ENCODE peak calls at places on chromosomes 2 and 18, in seven cellular contexts. H is NCI-H187; G is memory B cell; I is kidney tubule cell; V is NAMALWA; Y is Jurkat, Clone E6-1; A is Calu3. M is an unnamed sample.

GRCh38 chr2:151996243-151997003 is 102.4 kb downstream of the CACNB4 start:
- DNase-seq in G (no peak), A (no peak), V (no peak), I (no peak), H (no peak), Y (no peak), M (no peak)

GRCh38 chr2:66577331-66578041 is 142.6 kb downstream of the MEIS1 start:
- DNase-seq in H (no peak), V (no peak), Y (no peak), I (no peak), A (peak; percentile 23), G (no peak), M (no peak)

GRCh38 chr2:240329778-240330177 is 105.7 kb upstream of the GPC1 start:
- DNase-seq in V (no peak), H (peak; percentile 5), I (no peak), Y (no peak), A (no peak), G (no peak), M (no peak)

GRCh38 chr18:79928563-79928960 is 22.9 kb downstream of the SLC66A2 start:
- DNase-seq in G (no peak), I (no peak), V (no peak), Y (no peak), H (no peak), A (no peak), M (no peak)

GRCh38 chr2:235945608-235946140 is 222.5 kb downstream of the GBX2 start:
- DNase-seq in A (no peak), H (no peak), Y (no peak), G (no peak), V (no peak), I (no peak), M (no peak)

GRCh38 chr2:170411660-170412059 is 233.7 kb downstream of the MYO3B start:
- DNase-seq in H (no peak), I (no peak), Y (no peak), A (no peak), G (no peak), V (no peak), M (no peak)

GRCh38 chr2:189253841-189254240 is 74.3 kb upstream of the COL5A2 start:
- DNase-seq in V (no peak), A (no peak), I (peak; percentile 13), Y (no peak), G (no peak), H (no peak), M (no peak)

GRCh38 chr2:172829229-172829628 is 93.6 kb downstream of the RAPGEF4 start:
- DNase-seq in V (no peak), G (no peak), A (no peak), Y (no peak), H (no peak), I (peak; percentile 90), M (no peak)

GRCh38 chr18:62505669-62506494 is 16.9 kb upstream of the ZCCHC2 start:
- DNase-seq in A (no peak), I (peak; percentile 39), V (peak; percentile 68), Y (no peak), G (peak; percentile 19), H (no peak), M (peak; percentile 46)

GRCh38 chr2:70546376-70546775 is 7.2 kb downstream of the TGFA start:
- DNase-seq in H (no peak), A (no peak), Y (no peak), G (no peak), V (no peak), I (peak; percentile 70), M (no peak)

GRCh38 chr18:72407048-72407447 is 137.1 kb downstream of the CBLN2 start:
- DNase-seq in H (no peak), A (no peak), Y (no peak), V (no peak), G (no peak), I (no peak), M (no peak)

GRCh38 chr18:31931163-31931885 is 11.6 kb downstream of the TRAPPC8 start:
- DNase-seq in A (peak; percentile 12), V (no peak), I (peak; percentile 15), H (no peak), G (no peak), Y (no peak), M (no peak)

GRCh38 chr2:202025816-202026215 is 7.8 kb upstream of the FZD7 start:
- DNase-seq in I (peak; percentile 33), V (no peak), G (no peak), A (no peak), Y (no peak), H (no peak), M (no peak)

GRCh38 chr18:3713166-3713565 is 263.2 kb downstream of the TGIF1 start:
- DNase-seq in G (no peak), V (no peak), H (no peak), I (no peak), A (no peak), Y (no peak), M (no peak)

GRCh38 chr2:43731211-43731610 is 42.6 kb upstream of the DYNC2LI1 start:
- DNase-seq in I (no peak), V (no peak), G (no peak), A (no peak), Y (no peak), H (no peak), M (no peak)

GRCh38 chr2:229520582-229521221 is 193.7 kb downstream of the DNER start:
- DNase-seq in G (no peak), I (no peak), A (no peak), Y (no peak), V (no peak), H (no peak), M (no peak)

GRCh38 chr2:32752952-32753351 is 125.1 kb downstream of the TTC27 start:
- DNase-seq in G (no peak), Y (no peak), H (no peak), A (no peak), I (no peak), V (no peak), M (no peak)

GRCh38 chr2:24576146-24576545 is 85.1 kb downstream of the NCOA1 start:
- DNase-seq in G (no peak), Y (no peak), H (no peak), A (no peak), V (no peak), I (no peak), M (no peak)

GRCh38 chr2:212609499-212609898 is 70.9 kb upstream of the ERBB4 start:
- DNase-seq in A (no peak), Y (no peak), G (no peak), V (no peak), I (no peak), H (no peak), M (no peak)

GRCh38 chr2:12928706-12929291 is 212.1 kb downstream of the TRIB2 start:
- DNase-seq in Y (no peak), I (no peak), G (no peak), V (no peak), H (no peak), A (no peak), M (no peak)

GRCh38 chr2:204353823-204354222 is 191.5 kb upstream of the PARD3B start:
- DNase-seq in V (no peak), A (no peak), H (no peak), G (no peak), I (no peak), Y (no peak), M (no peak)

GRCh38 chr2:9813312-9814128 is 29.8 kb upstream of the TAF1B start:
- DNase-seq in I (peak; percentile 58), V (peak; percentile 74), G (peak; percentile 82), H (peak; percentile 56), A (peak; percentile 83), Y (peak; percentile 35), M (peak; percentile 56)

GRCh38 chr2:100887039-100887578 is 67.2 kb downstream of the NPAS2 start:
- DNase-seq in A (no peak), I (no peak), G (no peak), H (no peak), Y (no peak), V (no peak), M (no peak)

M was measured in immature natural killer cell.